ENCODE peak calls at places on chromosome 12, in ten cellular contexts. One of them, this sample, is unnamed.

GRCh38 chr12:118107694-118108093 is 3.9 kb upstream of the VSIG10 start:
- DNase-seq in stimulated activated CD8-positive, alpha-beta memory T cell treated with anti-CD3 and anti-CD28 coated beads, Interleukin-4, amount 100 ng/mL, for 1 hour: no peak
- DNase-seq in iris pigment epithelial cell: no peak
- DNase-seq in HCT116: no peak
- DNase-seq in HEK293T: no peak
- DNase-seq in COR-L47: no peak
- DNase-seq in neural progenitor cell: no peak
- DNase-seq in activated T-helper 1 cell treated with anti-CD3 and anti-CD28 coated beads, Interleukin-2, amount 50 U/mL, for 16 hours: no peak
- DNase-seq in WTC11: no peak
- DNase-seq in fibroblast of pulmonary artery: no peak
- DNase-seq in this sample: no peak

GRCh38 chr12:12081836-12082497 is 11.2 kb downstream of the BCL2L14 start:
- DNase-seq in stimulated activated CD8-positive, alpha-beta memory T cell treated with anti-CD3 and anti-CD28 coated beads, Interleukin-4, amount 100 ng/mL, for 1 hour: no peak
- DNase-seq in iris pigment epithelial cell: peak
- DNase-seq in HCT116: peak
- DNase-seq in HEK293T: peak
- DNase-seq in COR-L47: peak
- DNase-seq in neural progenitor cell: peak
- DNase-seq in activated T-helper 1 cell treated with anti-CD3 and anti-CD28 coated beads, Interleukin-2, amount 50 U/mL, for 16 hours: no peak
- DNase-seq in WTC11: no peak
- DNase-seq in fibroblast of pulmonary artery: peak
- DNase-seq in this sample: peak

GRCh38 chr12:132282950-132283771 is 46.2 kb downstream of the GALNT9 start:
- DNase-seq in stimulated activated CD8-positive, alpha-beta memory T cell treated with anti-CD3 and anti-CD28 coated beads, Interleukin-4, amount 100 ng/mL, for 1 hour: no peak
- DNase-seq in iris pigment epithelial cell: no peak
- DNase-seq in HCT116: no peak
- DNase-seq in HEK293T: no peak
- DNase-seq in COR-L47: peak
- DNase-seq in neural progenitor cell: no peak
- DNase-seq in activated T-helper 1 cell treated with anti-CD3 and anti-CD28 coated beads, Interleukin-2, amount 50 U/mL, for 16 hours: no peak
- DNase-seq in WTC11: peak
- DNase-seq in fibroblast of pulmonary artery: no peak
- DNase-seq in this sample: no peak

GRCh38 chr12:51017452-51017851 is 8.7 kb downstream of the SLC11A2 start:
- DNase-seq in stimulated activated CD8-positive, alpha-beta memory T cell treated with anti-CD3 and anti-CD28 coated beads, Interleukin-4, amount 100 ng/mL, for 1 hour: no peak
- DNase-seq in iris pigment epithelial cell: no peak
- DNase-seq in HCT116: no peak
- DNase-seq in HEK293T: no peak
- DNase-seq in COR-L47: no peak
- DNase-seq in neural progenitor cell: no peak
- DNase-seq in activated T-helper 1 cell treated with anti-CD3 and anti-CD28 coated beads, Interleukin-2, amount 50 U/mL, for 16 hours: no peak
- DNase-seq in WTC11: no peak
- DNase-seq in fibroblast of pulmonary artery: no peak
- DNase-seq in this sample: no peak

GRCh38 chr12:59619461-59620240 is 23.8 kb downstream of the SLC16A7 start:
- DNase-seq in stimulated activated CD8-positive, alpha-beta memory T cell treated with anti-CD3 and anti-CD28 coated beads, Interleukin-4, amount 100 ng/mL, for 1 hour: no peak
- DNase-seq in iris pigment epithelial cell: no peak
- DNase-seq in HCT116: no peak
- DNase-seq in HEK293T: no peak
- DNase-seq in COR-L47: no peak
- DNase-seq in neural progenitor cell: no peak
- DNase-seq in activated T-helper 1 cell treated with anti-CD3 and anti-CD28 coated beads, Interleukin-2, amount 50 U/mL, for 16 hours: no peak
- DNase-seq in WTC11: no peak
- DNase-seq in fibroblast of pulmonary artery: no peak
- DNase-seq in this sample: no peak

GRCh38 chr12:2234951-2235350 is 182.2 kb downstream of the CACNA1C start:
- DNase-seq in stimulated activated CD8-positive, alpha-beta memory T cell treated with anti-CD3 and anti-CD28 coated beads, Interleukin-4, amount 100 ng/mL, for 1 hour: no peak
- DNase-seq in iris pigment epithelial cell: no peak
- DNase-seq in HCT116: no peak
- DNase-seq in HEK293T: no peak
- DNase-seq in COR-L47: no peak
- DNase-seq in neural progenitor cell: no peak
- DNase-seq in activated T-helper 1 cell treated with anti-CD3 and anti-CD28 coated beads, Interleukin-2, amount 50 U/mL, for 16 hours: no peak
- DNase-seq in WTC11: no peak
- DNase-seq in fibroblast of pulmonary artery: no peak
- DNase-seq in this sample: no peak

GRCh38 chr12:94171595-94171930 is 23.2 kb downstream of the PLXNC1 start:
- DNase-seq in stimulated activated CD8-positive, alpha-beta memory T cell treated with anti-CD3 and anti-CD28 coated beads, Interleukin-4, amount 100 ng/mL, for 1 hour: no peak
- DNase-seq in iris pigment epithelial cell: peak
- DNase-seq in HCT116: no peak
- DNase-seq in HEK293T: no peak
- DNase-seq in COR-L47: no peak
- DNase-seq in neural progenitor cell: no peak
- DNase-seq in activated T-helper 1 cell treated with anti-CD3 and anti-CD28 coated beads, Interleukin-2, amount 50 U/mL, for 16 hours: no peak
- DNase-seq in WTC11: no peak
- DNase-seq in fibroblast of pulmonary artery: peak
- DNase-seq in this sample: no peak

GRCh38 chr12:46217686-46218508 is 50.9 kb downstream of the SLC38A1 start:
- DNase-seq in stimulated activated CD8-positive, alpha-beta memory T cell treated with anti-CD3 and anti-CD28 coated beads, Interleukin-4, amount 100 ng/mL, for 1 hour: no peak
- DNase-seq in iris pigment epithelial cell: no peak
- DNase-seq in HCT116: no peak
- DNase-seq in HEK293T: no peak
- DNase-seq in COR-L47: no peak
- DNase-seq in neural progenitor cell: no peak
- DNase-seq in activated T-helper 1 cell treated with anti-CD3 and anti-CD28 coated beads, Interleukin-2, amount 50 U/mL, for 16 hours: no peak
- DNase-seq in WTC11: no peak
- DNase-seq in fibroblast of pulmonary artery: no peak
- DNase-seq in this sample: peak

GRCh38 chr12:43797561-43798217 is 8.4 kb downstream of the TWF1 start:
- DNase-seq in stimulated activated CD8-positive, alpha-beta memory T cell treated with anti-CD3 and anti-CD28 coated beads, Interleukin-4, amount 100 ng/mL, for 1 hour: no peak
- DNase-seq in iris pigment epithelial cell: no peak
- DNase-seq in HCT116: no peak
- DNase-seq in HEK293T: no peak
- DNase-seq in COR-L47: no peak
- DNase-seq in neural progenitor cell: no peak
- DNase-seq in activated T-helper 1 cell treated with anti-CD3 and anti-CD28 coated beads, Interleukin-2, amount 50 U/mL, for 16 hours: no peak
- DNase-seq in WTC11: no peak
- DNase-seq in fibroblast of pulmonary artery: no peak
- DNase-seq in this sample: no peak

GRCh38 chr12:65685514-65685913 is 138.8 kb upstream of the HMGA2 start:
- DNase-seq in stimulated activated CD8-positive, alpha-beta memory T cell treated with anti-CD3 and anti-CD28 coated beads, Interleukin-4, amount 100 ng/mL, for 1 hour: no peak
- DNase-seq in iris pigment epithelial cell: peak
- DNase-seq in HCT116: peak
- DNase-seq in HEK293T: peak
- DNase-seq in COR-L47: no peak
- DNase-seq in neural progenitor cell: no peak
- DNase-seq in activated T-helper 1 cell treated with anti-CD3 and anti-CD28 coated beads, Interleukin-2, amount 50 U/mL, for 16 hours: no peak
- DNase-seq in WTC11: no peak
- DNase-seq in fibroblast of pulmonary artery: peak
- DNase-seq in this sample: peak

GRCh38 chr12:118544569-118544968 is 168.2 kb downstream of the SUDS3 start:
- DNase-seq in stimulated activated CD8-positive, alpha-beta memory T cell treated with anti-CD3 and anti-CD28 coated beads, Interleukin-4, amount 100 ng/mL, for 1 hour: no peak
- DNase-seq in iris pigment epithelial cell: peak
- DNase-seq in HCT116: peak
- DNase-seq in HEK293T: no peak
- DNase-seq in COR-L47: no peak
- DNase-seq in neural progenitor cell: no peak
- DNase-seq in activated T-helper 1 cell treated with anti-CD3 and anti-CD28 coated beads, Interleukin-2, amount 50 U/mL, for 16 hours: no peak
- DNase-seq in WTC11: no peak
- DNase-seq in fibroblast of pulmonary artery: no peak
- DNase-seq in this sample: no peak

GRCh38 chr12:41932470-41932991 is 212.1 kb downstream of the GXYLT1 start:
- DNase-seq in stimulated activated CD8-positive, alpha-beta memory T cell treated with anti-CD3 and anti-CD28 coated beads, Interleukin-4, amount 100 ng/mL, for 1 hour: no peak
- DNase-seq in iris pigment epithelial cell: peak
- DNase-seq in HCT116: no peak
- DNase-seq in HEK293T: peak
- DNase-seq in COR-L47: peak
- DNase-seq in neural progenitor cell: peak
- DNase-seq in activated T-helper 1 cell treated with anti-CD3 and anti-CD28 coated beads, Interleukin-2, amount 50 U/mL, for 16 hours: no peak
- DNase-seq in WTC11: peak
- DNase-seq in fibroblast of pulmonary artery: peak
- DNase-seq in this sample: peak

GRCh38 chr12:130791699-130792098 is 47.4 kb downstream of the STX2 start:
- DNase-seq in stimulated activated CD8-positive, alpha-beta memory T cell treated with anti-CD3 and anti-CD28 coated beads, Interleukin-4, amount 100 ng/mL, for 1 hour: no peak
- DNase-seq in iris pigment epithelial cell: no peak
- DNase-seq in HCT116: no peak
- DNase-seq in HEK293T: no peak
- DNase-seq in COR-L47: no peak
- DNase-seq in neural progenitor cell: no peak
- DNase-seq in activated T-helper 1 cell treated with anti-CD3 and anti-CD28 coated beads, Interleukin-2, amount 50 U/mL, for 16 hours: no peak
- DNase-seq in WTC11: no peak
- DNase-seq in fibroblast of pulmonary artery: no peak
- DNase-seq in this sample: no peak

GRCh38 chr12:111598637-111599458 is at the start of gene ATXN2:
- DNase-seq in stimulated activated CD8-positive, alpha-beta memory T cell treated with anti-CD3 and anti-CD28 coated beads, Interleukin-4, amount 100 ng/mL, for 1 hour: peak
- DNase-seq in iris pigment epithelial cell: peak
- DNase-seq in HCT116: no peak
- DNase-seq in HEK293T: peak
- DNase-seq in COR-L47: peak
- DNase-seq in neural progenitor cell: peak
- DNase-seq in activated T-helper 1 cell treated with anti-CD3 and anti-CD28 coated beads, Interleukin-2, amount 50 U/mL, for 16 hours: peak
- DNase-seq in WTC11: peak
- DNase-seq in fibroblast of pulmonary artery: no peak
- DNase-seq in this sample: peak

GRCh38 chr12:53844989-53845836 is 93.4 kb upstream of the HOXC13 start:
- DNase-seq in stimulated activated CD8-positive, alpha-beta memory T cell treated with anti-CD3 and anti-CD28 coated beads, Interleukin-4, amount 100 ng/mL, for 1 hour: no peak
- DNase-seq in iris pigment epithelial cell: peak
- DNase-seq in HCT116: no peak
- DNase-seq in HEK293T: no peak
- DNase-seq in COR-L47: no peak
- DNase-seq in neural progenitor cell: no peak
- DNase-seq in activated T-helper 1 cell treated with anti-CD3 and anti-CD28 coated beads, Interleukin-2, amount 50 U/mL, for 16 hours: no peak
- DNase-seq in WTC11: no peak
- DNase-seq in fibroblast of pulmonary artery: peak
- DNase-seq in this sample: no peak

GRCh38 chr12:22729898-22730443 is 105.0 kb downstream of the ETNK1 start:
- DNase-seq in stimulated activated CD8-positive, alpha-beta memory T cell treated with anti-CD3 and anti-CD28 coated beads, Interleukin-4, amount 100 ng/mL, for 1 hour: no peak
- DNase-seq in iris pigment epithelial cell: peak
- DNase-seq in HCT116: no peak
- DNase-seq in HEK293T: no peak
- DNase-seq in COR-L47: no peak
- DNase-seq in neural progenitor cell: no peak
- DNase-seq in activated T-helper 1 cell treated with anti-CD3 and anti-CD28 coated beads, Interleukin-2, amount 50 U/mL, for 16 hours: no peak
- DNase-seq in WTC11: no peak
- DNase-seq in fibroblast of pulmonary artery: peak
- DNase-seq in this sample: no peak

GRCh38 chr12:124740691-124741137 is 123.0 kb downstream of the SCARB1 start:
- DNase-seq in stimulated activated CD8-positive, alpha-beta memory T cell treated with anti-CD3 and anti-CD28 coated beads, Interleukin-4, amount 100 ng/mL, for 1 hour: no peak
- DNase-seq in iris pigment epithelial cell: peak
- DNase-seq in HCT116: peak
- DNase-seq in HEK293T: no peak
- DNase-seq in COR-L47: no peak
- DNase-seq in neural progenitor cell: no peak
- DNase-seq in activated T-helper 1 cell treated with anti-CD3 and anti-CD28 coated beads, Interleukin-2, amount 50 U/mL, for 16 hours: no peak
- DNase-seq in WTC11: no peak
- DNase-seq in fibroblast of pulmonary artery: peak
- DNase-seq in this sample: peak

GRCh38 chr12:27462151-27462694 is 15.7 kb downstream of the SMCO2 start:
- DNase-seq in stimulated activated CD8-positive, alpha-beta memory T cell treated with anti-CD3 and anti-CD28 coated beads, Interleukin-4, amount 100 ng/mL, for 1 hour: no peak
- DNase-seq in iris pigment epithelial cell: peak
- DNase-seq in HCT116: no peak
- DNase-seq in HEK293T: no peak
- DNase-seq in COR-L47: no peak
- DNase-seq in neural progenitor cell: no peak
- DNase-seq in activated T-helper 1 cell treated with anti-CD3 and anti-CD28 coated beads, Interleukin-2, amount 50 U/mL, for 16 hours: no peak
- DNase-seq in WTC11: no peak
- DNase-seq in fibroblast of pulmonary artery: peak
- DNase-seq in this sample: no peak

GRCh38 chr12:70920251-70920851 is at the start of gene PTPRR:
- DNase-seq in stimulated activated CD8-positive, alpha-beta memory T cell treated with anti-CD3 and anti-CD28 coated beads, Interleukin-4, amount 100 ng/mL, for 1 hour: no peak
- DNase-seq in iris pigment epithelial cell: no peak
- DNase-seq in HCT116: no peak
- DNase-seq in HEK293T: no peak
- DNase-seq in COR-L47: peak
- DNase-seq in neural progenitor cell: peak
- DNase-seq in activated T-helper 1 cell treated with anti-CD3 and anti-CD28 coated beads, Interleukin-2, amount 50 U/mL, for 16 hours: no peak
- DNase-seq in WTC11: peak
- DNase-seq in fibroblast of pulmonary artery: no peak
- DNase-seq in this sample: peak

GRCh38 chr12:15601210-15601800 is 187.9 kb downstream of the EPS8 start:
- DNase-seq in stimulated activated CD8-positive, alpha-beta memory T cell treated with anti-CD3 and anti-CD28 coated beads, Interleukin-4, amount 100 ng/mL, for 1 hour: no peak
- DNase-seq in iris pigment epithelial cell: peak
- DNase-seq in HCT116: no peak
- DNase-seq in HEK293T: no peak
- DNase-seq in COR-L47: no peak
- DNase-seq in neural progenitor cell: no peak
- DNase-seq in activated T-helper 1 cell treated with anti-CD3 and anti-CD28 coated beads, Interleukin-2, amount 50 U/mL, for 16 hours: no peak
- DNase-seq in WTC11: no peak
- DNase-seq in fibroblast of pulmonary artery: peak
- DNase-seq in this sample: no peak

GRCh38 chr12:122830517-122831214 is 4.6 kb upstream of the HIP1R start:
- DNase-seq in stimulated activated CD8-positive, alpha-beta memory T cell treated with anti-CD3 and anti-CD28 coated beads, Interleukin-4, amount 100 ng/mL, for 1 hour: no peak
- DNase-seq in iris pigment epithelial cell: peak
- DNase-seq in HCT116: peak
- DNase-seq in HEK293T: no peak
- DNase-seq in COR-L47: no peak
- DNase-seq in neural progenitor cell: no peak
- DNase-seq in activated T-helper 1 cell treated with anti-CD3 and anti-CD28 coated beads, Interleukin-2, amount 50 U/mL, for 16 hours: no peak
- DNase-seq in WTC11: no peak
- DNase-seq in fibroblast of pulmonary artery: peak
- DNase-seq in this sample: no peak

GRCh38 chr12:102120886-102121285 is 903 bp downstream of the PARPBP start:
- DNase-seq in stimulated activated CD8-positive, alpha-beta memory T cell treated with anti-CD3 and anti-CD28 coated beads, Interleukin-4, amount 100 ng/mL, for 1 hour: no peak
- DNase-seq in iris pigment epithelial cell: peak
- DNase-seq in HCT116: peak
- DNase-seq in HEK293T: peak
- DNase-seq in COR-L47: no peak
- DNase-seq in neural progenitor cell: peak
- DNase-seq in activated T-helper 1 cell treated with anti-CD3 and anti-CD28 coated beads, Interleukin-2, amount 50 U/mL, for 16 hours: no peak
- DNase-seq in WTC11: no peak
- DNase-seq in fibroblast of pulmonary artery: peak
- DNase-seq in this sample: peak

GRCh38 chr12:460301-461230 is 827 bp downstream of the B4GALNT3 start:
- DNase-seq in stimulated activated CD8-positive, alpha-beta memory T cell treated with anti-CD3 and anti-CD28 coated beads, Interleukin-4, amount 100 ng/mL, for 1 hour: no peak
- DNase-seq in iris pigment epithelial cell: no peak
- DNase-seq in HCT116: no peak
- DNase-seq in HEK293T: peak
- DNase-seq in COR-L47: peak
- DNase-seq in neural progenitor cell: peak
- DNase-seq in activated T-helper 1 cell treated with anti-CD3 and anti-CD28 coated beads, Interleukin-2, amount 50 U/mL, for 16 hours: no peak
- DNase-seq in WTC11: peak
- DNase-seq in fibroblast of pulmonary artery: no peak
- DNase-seq in this sample: peak

GRCh38 chr12:47636908-47637780 is 68.7 kb downstream of the RPAP3 start:
- DNase-seq in stimulated activated CD8-positive, alpha-beta memory T cell treated with anti-CD3 and anti-CD28 coated beads, Interleukin-4, amount 100 ng/mL, for 1 hour: no peak
- DNase-seq in iris pigment epithelial cell: peak
- DNase-seq in HCT116: peak
- DNase-seq in HEK293T: no peak
- DNase-seq in COR-L47: peak
- DNase-seq in neural progenitor cell: peak
- DNase-seq in activated T-helper 1 cell treated with anti-CD3 and anti-CD28 coated beads, Interleukin-2, amount 50 U/mL, for 16 hours: no peak
- DNase-seq in WTC11: peak
- DNase-seq in fibroblast of pulmonary artery: peak
- DNase-seq in this sample: peak

GRCh38 chr12:12819221-12819620 is 6.1 kb downstream of the DDX47 start:
- DNase-seq in stimulated activated CD8-positive, alpha-beta memory T cell treated with anti-CD3 and anti-CD28 coated beads, Interleukin-4, amount 100 ng/mL, for 1 hour: no peak
- DNase-seq in iris pigment epithelial cell: no peak
- DNase-seq in HCT116: no peak
- DNase-seq in HEK293T: no peak
- DNase-seq in COR-L47: no peak
- DNase-seq in neural progenitor cell: no peak
- DNase-seq in activated T-helper 1 cell treated with anti-CD3 and anti-CD28 coated beads, Interleukin-2, amount 50 U/mL, for 16 hours: no peak
- DNase-seq in WTC11: no peak
- DNase-seq in fibroblast of pulmonary artery: no peak
- DNase-seq in this sample: no peak

GRCh38 chr12:72774023-72774422 is 501.9 kb downstream of the TRHDE start:
- DNase-seq in stimulated activated CD8-positive, alpha-beta memory T cell treated with anti-CD3 and anti-CD28 coated beads, Interleukin-4, amount 100 ng/mL, for 1 hour: no peak
- DNase-seq in iris pigment epithelial cell: no peak
- DNase-seq in HCT116: no peak
- DNase-seq in HEK293T: no peak
- DNase-seq in COR-L47: no peak
- DNase-seq in neural progenitor cell: no peak
- DNase-seq in activated T-helper 1 cell treated with anti-CD3 and anti-CD28 coated beads, Interleukin-2, amount 50 U/mL, for 16 hours: no peak
- DNase-seq in WTC11: no peak
- DNase-seq in fibroblast of pulmonary artery: no peak
- DNase-seq in this sample: peak

GRCh38 chr12:93722757-93723567 is 45.8 kb downstream of the CRADD start:
- DNase-seq in stimulated activated CD8-positive, alpha-beta memory T cell treated with anti-CD3 and anti-CD28 coated beads, Interleukin-4, amount 100 ng/mL, for 1 hour: no peak
- DNase-seq in iris pigment epithelial cell: no peak
- DNase-seq in HCT116: no peak
- DNase-seq in HEK293T: no peak
- DNase-seq in COR-L47: no peak
- DNase-seq in neural progenitor cell: no peak
- DNase-seq in activated T-helper 1 cell treated with anti-CD3 and anti-CD28 coated beads, Interleukin-2, amount 50 U/mL, for 16 hours: no peak
- DNase-seq in WTC11: no peak
- DNase-seq in fibroblast of pulmonary artery: peak
- DNase-seq in this sample: no peak

GRCh38 chr12:24975425-24975824 is 26.5 kb upstream of the BCAT1 start:
- DNase-seq in stimulated activated CD8-positive, alpha-beta memory T cell treated with anti-CD3 and anti-CD28 coated beads, Interleukin-4, amount 100 ng/mL, for 1 hour: no peak
- DNase-seq in iris pigment epithelial cell: no peak
- DNase-seq in HCT116: no peak
- DNase-seq in HEK293T: no peak
- DNase-seq in COR-L47: no peak
- DNase-seq in neural progenitor cell: no peak
- DNase-seq in activated T-helper 1 cell treated with anti-CD3 and anti-CD28 coated beads, Interleukin-2, amount 50 U/mL, for 16 hours: no peak
- DNase-seq in WTC11: no peak
- DNase-seq in fibroblast of pulmonary artery: no peak
- DNase-seq in this sample: no peak

This sample was measured in NCI-H82.